ENCODE peak calls at places on chromosomes 13 and 19, in four cellular contexts. G is CD8-positive, alpha-beta T cell; P is right lobe of liver; Z is GM12865. D is an unnamed sample.

GRCh38 chr13:81487151-81487550 is 1146.2 kb upstream of the SPRY2 start:
- DNase-seq in G (no peak), P (no peak), Z (no peak), D (no peak)

GRCh38 chr13:114129649-114130062 is 2.8 kb downstream of the RASA3 start:
- DNase-seq in G (peak), P (no peak), Z (peak), D (no peak)

GRCh38 chr13:108987488-108987887 is 358.1 kb downstream of the MYO16 start:
- DNase-seq in G (no peak), P (no peak), Z (no peak), D (no peak)

GRCh38 chr13:60143775-60144174 is 20.0 kb downstream of the DIAPH3 start:
- DNase-seq in G (no peak), P (no peak), Z (no peak), D (no peak)

GRCh38 chr13:48493076-48493765 is 39.7 kb downstream of the RCBTB2 start:
- DNase-seq in G (peak), P (no peak), Z (peak), D (no peak)

GRCh38 chr13:59494560-59494970 is 669.2 kb downstream of the DIAPH3 start:
- DNase-seq in G (no peak), P (no peak), Z (no peak), D (no peak)

GRCh38 chr13:33639640-33640080 is 178.3 kb upstream of the RFC3 start:
- DNase-seq in G (no peak), P (no peak), Z (peak), D (no peak)

GRCh38 chr13:34247596-34247995 is 429.6 kb downstream of the RFC3 start:
- DNase-seq in G (no peak), P (no peak), Z (no peak), D (no peak)

GRCh38 chr19:687569-688166 is 7.6 kb downstream of the PRSS57 start:
- DNase-seq in G (no peak), P (no peak), Z (no peak), D (no peak)

GRCh38 chr19:33134571-33135041 is 2.7 kb downstream of the WDR88 start:
- DNase-seq in G (peak), P (no peak), Z (no peak), D (no peak)

GRCh38 chr19:33133438-33134031 is 1.6 kb downstream of the WDR88 start:
- DNase-seq in G (no peak), P (no peak), Z (no peak), D (no peak)

GRCh38 chr19:33130433-33130832 is 1.5 kb upstream of the WDR88 start:
- DNase-seq in G (no peak), P (no peak), Z (no peak), D (no peak)

GRCh38 chr19:33132021-33132420 is at the start of gene WDR88:
- DNase-seq in G (no peak), P (no peak), Z (no peak), D (no peak)

DNA sequence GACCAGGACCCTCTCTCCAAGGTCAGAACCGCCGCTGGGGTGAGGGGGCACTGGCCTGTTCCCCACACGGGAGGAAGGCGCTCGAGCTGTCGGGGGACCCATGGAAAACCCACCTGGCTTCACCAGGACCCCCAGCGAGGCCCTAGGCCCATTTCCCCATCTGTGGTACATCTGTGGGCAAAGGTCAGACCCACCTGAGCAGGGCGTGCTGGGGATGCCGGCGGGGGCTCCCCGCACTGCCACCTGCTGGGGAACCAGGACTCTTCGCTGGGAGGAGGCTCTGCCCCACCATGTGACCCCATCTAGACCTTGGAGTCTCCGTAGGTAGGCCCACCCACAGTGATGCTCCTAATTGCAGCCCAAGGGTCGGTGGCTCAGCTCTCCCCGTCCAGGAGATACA is 511 bp downstream of the WDR88 start:
- DNase-seq in G (no peak), P (no peak), Z (no peak), D (no peak)
- TF ChIP-seq CTCF in G (no peak), P (peak), Z (peak), D (no peak)

GRCh38 chr13:51584731-51585191 is 499 bp downstream of the WDFY2 start:
- DNase-seq in G (peak), P (peak), Z (peak), D (no peak)
- TF ChIP-seq CTCF in G (peak), P (no peak), Z (peak), D (no peak)

DNA sequence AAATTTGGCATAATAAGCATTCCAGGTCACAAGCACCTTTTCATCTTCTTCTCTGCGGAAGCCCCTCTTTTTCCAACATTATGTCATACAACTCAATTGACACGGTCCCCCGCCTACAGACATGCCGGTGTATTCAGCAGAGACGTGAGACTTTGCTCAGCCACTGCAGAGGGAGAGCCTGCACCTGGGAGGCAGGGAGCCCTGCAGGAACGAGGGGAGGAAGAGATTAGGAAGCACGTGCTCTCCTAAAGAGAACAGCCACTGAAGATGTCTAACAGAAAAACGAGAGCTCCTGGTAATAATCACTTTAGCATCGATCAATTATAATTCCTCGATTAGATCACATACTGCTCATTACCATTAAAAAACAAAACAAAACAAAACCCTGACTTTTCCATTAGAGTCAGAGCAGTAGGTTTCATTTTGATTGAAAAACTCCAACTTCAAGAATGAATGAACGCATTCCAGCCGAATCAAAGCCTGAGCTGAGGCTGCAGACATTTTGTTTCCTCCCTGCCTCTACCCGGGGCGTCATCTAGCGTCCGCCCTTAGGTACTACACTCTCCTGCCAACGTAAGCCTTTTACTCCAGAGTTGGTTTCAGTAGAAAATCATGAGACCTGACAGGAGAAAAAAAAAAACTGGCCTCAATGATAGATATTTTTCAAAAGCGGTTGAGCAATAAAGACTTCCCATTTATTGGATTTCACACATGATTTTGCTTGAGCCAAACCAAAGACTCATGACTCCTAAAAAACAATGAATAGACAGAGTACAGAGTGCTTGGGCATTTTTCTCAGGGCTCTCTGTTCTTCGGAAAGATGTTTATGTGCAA is 194.5 kb downstream of the KATNAL1 start:
- DNase-seq in G (peak), P (peak), Z (peak), D (peak)
- TF ChIP-seq CTCF in G (peak), P (peak), Z (peak), D (peak)

GRCh38 chr13:98315466-98315865 is 138.4 kb upstream of the RNF113B start:
- DNase-seq in G (no peak), P (no peak), Z (no peak), D (no peak)
- TF ChIP-seq CTCF in G (no peak), P (no peak), Z (no peak), D (no peak)

GRCh38 chr13:72101768-72102400 is 234.9 kb upstream of the DACH1 start:
- DNase-seq in G (no peak), P (no peak), Z (no peak), D (no peak)

GRCh38 chr13:72109863-72110262 is 242.9 kb upstream of the DACH1 start:
- DNase-seq in G (no peak), P (no peak), Z (no peak), D (no peak)

GRCh38 chr13:72104656-72105180 is 237.7 kb upstream of the DACH1 start:
- DNase-seq in G (no peak), P (no peak), Z (no peak), D (no peak)
- TF ChIP-seq CTCF in G (no peak), P (no peak), Z (no peak), D (no peak)

GRCh38 chr13:98390086-98390697 is 186.7 kb downstream of the STK24 start:
- DNase-seq in G (no peak), P (no peak), Z (no peak), D (no peak)

GRCh38 chr13:98386632-98387031 is 190.3 kb downstream of the STK24 start:
- DNase-seq in G (no peak), P (no peak), Z (no peak), D (no peak)

GRCh38 chr13:98389319-98389718 is 187.6 kb downstream of the STK24 start:
- DNase-seq in G (no peak), P (no peak), Z (no peak), D (no peak)

GRCh38 chr13:98385591-98385990 is 191.3 kb downstream of the STK24 start:
- DNase-seq in G (no peak), P (no peak), Z (no peak), D (no peak)

GRCh38 chr13:98384739-98385138 is 192.2 kb downstream of the STK24 start:
- DNase-seq in G (no peak), P (no peak), Z (no peak), D (no peak)
- TF ChIP-seq CTCF in G (no peak), P (no peak), Z (no peak), D (no peak)